ENCODE peak calls at places on chromosome 16, in five cellular contexts. One of them, this sample, is unnamed.
A peak's percentile ranks its signal among the peaks of the same experiment; 100 is the strongest.

GRCh38 chr16:11682655-11683096 is 14.4 kb downstream of the SNN start:
- DNase-seq in HFFc6: peak; percentile 89
- DNase-seq in SHP77 treated with DMSO at 0.1 percent for 48 hours: no peak
- DNase-seq in RWPE1: peak; percentile 61
- DNase-seq in stimulated activated CD4-positive, alpha-beta T cell treated with anti-CD3 and anti-CD28 coated beads, Interleukin-4, amount 100 ng/mL, for 1 hour: no peak
- DNase-seq in this sample: no peak

GRCh38 chr16:4351880-4352279 is 759 bp upstream of the PAM16 start:
- DNase-seq in RWPE1: peak; percentile 53
- DNase-seq in SHP77 treated with DMSO at 0.1 percent for 48 hours: no peak
- DNase-seq in HFFc6: peak; percentile 47
- DNase-seq in stimulated activated CD4-positive, alpha-beta T cell treated with anti-CD3 and anti-CD28 coated beads, Interleukin-4, amount 100 ng/mL, for 1 hour: no peak
- DNase-seq in this sample: no peak

GRCh38 chr16:65622161-65622560 is 500.3 kb upstream of the CDH11 start:
- DNase-seq in HFFc6: no peak
- DNase-seq in RWPE1: no peak
- DNase-seq in SHP77 treated with DMSO at 0.1 percent for 48 hours: no peak
- DNase-seq in stimulated activated CD4-positive, alpha-beta T cell treated with anti-CD3 and anti-CD28 coated beads, Interleukin-4, amount 100 ng/mL, for 1 hour: no peak
- DNase-seq in this sample: no peak

GRCh38 chr16:29779474-29779873 is 1.4 kb downstream of the ZG16 start:
- DNase-seq in RWPE1: peak; percentile 52
- DNase-seq in SHP77 treated with DMSO at 0.1 percent for 48 hours: no peak
- DNase-seq in stimulated activated CD4-positive, alpha-beta T cell treated with anti-CD3 and anti-CD28 coated beads, Interleukin-4, amount 100 ng/mL, for 1 hour: no peak
- DNase-seq in HFFc6: no peak
- DNase-seq in this sample: no peak

GRCh38 chr16:4375717-4376116 is 4.1 kb downstream of the VASN start:
- DNase-seq in stimulated activated CD4-positive, alpha-beta T cell treated with anti-CD3 and anti-CD28 coated beads, Interleukin-4, amount 100 ng/mL, for 1 hour: no peak
- DNase-seq in RWPE1: no peak
- DNase-seq in SHP77 treated with DMSO at 0.1 percent for 48 hours: no peak
- DNase-seq in HFFc6: peak; percentile 68
- DNase-seq in this sample: no peak

GRCh38 chr16:84672276-84673202 is 24.2 kb downstream of the KLHL36 start:
- DNase-seq in stimulated activated CD4-positive, alpha-beta T cell treated with anti-CD3 and anti-CD28 coated beads, Interleukin-4, amount 100 ng/mL, for 1 hour: peak; percentile 86
- DNase-seq in HFFc6: peak; percentile 55
- DNase-seq in SHP77 treated with DMSO at 0.1 percent for 48 hours: peak; percentile 12
- DNase-seq in RWPE1: peak; percentile 64
- DNase-seq in this sample: no peak

GRCh38 chr16:56629531-56629930 is 2.9 kb upstream of the MT1M start:
- DNase-seq in stimulated activated CD4-positive, alpha-beta T cell treated with anti-CD3 and anti-CD28 coated beads, Interleukin-4, amount 100 ng/mL, for 1 hour: no peak
- DNase-seq in SHP77 treated with DMSO at 0.1 percent for 48 hours: no peak
- DNase-seq in HFFc6: no peak
- DNase-seq in RWPE1: no peak
- DNase-seq in this sample: no peak

GRCh38 chr16:5020551-5020950 is 13.2 kb downstream of the NAGPA start:
- DNase-seq in HFFc6: no peak
- DNase-seq in RWPE1: no peak
- DNase-seq in stimulated activated CD4-positive, alpha-beta T cell treated with anti-CD3 and anti-CD28 coated beads, Interleukin-4, amount 100 ng/mL, for 1 hour: no peak
- DNase-seq in SHP77 treated with DMSO at 0.1 percent for 48 hours: no peak
- DNase-seq in this sample: no peak

GRCh38 chr16:67419931-67420330 is 3.7 kb upstream of the ZDHHC1 start:
- DNase-seq in HFFc6: no peak
- DNase-seq in stimulated activated CD4-positive, alpha-beta T cell treated with anti-CD3 and anti-CD28 coated beads, Interleukin-4, amount 100 ng/mL, for 1 hour: no peak
- DNase-seq in SHP77 treated with DMSO at 0.1 percent for 48 hours: no peak
- DNase-seq in RWPE1: no peak
- DNase-seq in this sample: no peak

GRCh38 chr16:56888806-56889205 is 23.8 kb downstream of the SLC12A3 start:
- DNase-seq in SHP77 treated with DMSO at 0.1 percent for 48 hours: no peak
- DNase-seq in RWPE1: no peak
- DNase-seq in stimulated activated CD4-positive, alpha-beta T cell treated with anti-CD3 and anti-CD28 coated beads, Interleukin-4, amount 100 ng/mL, for 1 hour: no peak
- DNase-seq in HFFc6: no peak
- DNase-seq in this sample: peak; percentile 15

GRCh38 chr16:14579266-14579665 is 50.8 kb downstream of the PARN start:
- DNase-seq in HFFc6: no peak
- DNase-seq in SHP77 treated with DMSO at 0.1 percent for 48 hours: no peak
- DNase-seq in RWPE1: no peak
- DNase-seq in stimulated activated CD4-positive, alpha-beta T cell treated with anti-CD3 and anti-CD28 coated beads, Interleukin-4, amount 100 ng/mL, for 1 hour: no peak
- DNase-seq in this sample: no peak

GRCh38 chr16:29962344-29962994 is 590 bp downstream of the TMEM219 start:
- DNase-seq in stimulated activated CD4-positive, alpha-beta T cell treated with anti-CD3 and anti-CD28 coated beads, Interleukin-4, amount 100 ng/mL, for 1 hour: no peak
- DNase-seq in HFFc6: peak; percentile 7
- DNase-seq in SHP77 treated with DMSO at 0.1 percent for 48 hours: no peak
- DNase-seq in RWPE1: peak; percentile 19
- DNase-seq in this sample: no peak

GRCh38 chr16:61014869-61015268 is 1021.4 kb downstream of the CDH8 start:
- DNase-seq in RWPE1: no peak
- DNase-seq in stimulated activated CD4-positive, alpha-beta T cell treated with anti-CD3 and anti-CD28 coated beads, Interleukin-4, amount 100 ng/mL, for 1 hour: no peak
- DNase-seq in HFFc6: no peak
- DNase-seq in SHP77 treated with DMSO at 0.1 percent for 48 hours: no peak
- DNase-seq in this sample: no peak

GRCh38 chr16:85169333-85170065 is 57.2 kb upstream of the CIBAR2 start:
- DNase-seq in stimulated activated CD4-positive, alpha-beta T cell treated with anti-CD3 and anti-CD28 coated beads, Interleukin-4, amount 100 ng/mL, for 1 hour: no peak
- DNase-seq in RWPE1: peak; percentile 15
- DNase-seq in HFFc6: peak; percentile 12
- DNase-seq in SHP77 treated with DMSO at 0.1 percent for 48 hours: no peak
- DNase-seq in this sample: no peak

GRCh38 chr16:4935231-4935855 is 1.6 kb downstream of the PPL start:
- DNase-seq in HFFc6: peak; percentile 20
- DNase-seq in RWPE1: peak; percentile 46
- DNase-seq in SHP77 treated with DMSO at 0.1 percent for 48 hours: no peak
- DNase-seq in stimulated activated CD4-positive, alpha-beta T cell treated with anti-CD3 and anti-CD28 coated beads, Interleukin-4, amount 100 ng/mL, for 1 hour: no peak
- DNase-seq in this sample: no peak

GRCh38 chr16:88831838-88832237 is 20.1 kb upstream of the APRT start:
- DNase-seq in stimulated activated CD4-positive, alpha-beta T cell treated with anti-CD3 and anti-CD28 coated beads, Interleukin-4, amount 100 ng/mL, for 1 hour: no peak
- DNase-seq in RWPE1: peak; percentile 65
- DNase-seq in SHP77 treated with DMSO at 0.1 percent for 48 hours: no peak
- DNase-seq in HFFc6: peak; percentile 8
- DNase-seq in this sample: no peak

GRCh38 chr16:57003439-57004386 is 14.4 kb downstream of the NLRC5 start:
- DNase-seq in RWPE1: no peak
- DNase-seq in HFFc6: no peak
- DNase-seq in SHP77 treated with DMSO at 0.1 percent for 48 hours: no peak
- DNase-seq in stimulated activated CD4-positive, alpha-beta T cell treated with anti-CD3 and anti-CD28 coated beads, Interleukin-4, amount 100 ng/mL, for 1 hour: no peak
- DNase-seq in this sample: no peak

GRCh38 chr16:86308514-86308913 is 201.8 kb upstream of the FOXF1 start:
- DNase-seq in SHP77 treated with DMSO at 0.1 percent for 48 hours: no peak
- DNase-seq in stimulated activated CD4-positive, alpha-beta T cell treated with anti-CD3 and anti-CD28 coated beads, Interleukin-4, amount 100 ng/mL, for 1 hour: no peak
- DNase-seq in HFFc6: no peak
- DNase-seq in RWPE1: no peak
- DNase-seq in this sample: no peak

GRCh38 chr16:787978-788398 is at the start of gene RPUSD1:
- DNase-seq in stimulated activated CD4-positive, alpha-beta T cell treated with anti-CD3 and anti-CD28 coated beads, Interleukin-4, amount 100 ng/mL, for 1 hour: peak; percentile 27
- DNase-seq in HFFc6: no peak
- DNase-seq in RWPE1: no peak
- DNase-seq in SHP77 treated with DMSO at 0.1 percent for 48 hours: no peak
- DNase-seq in this sample: no peak

GRCh38 chr16:74448990-74449389 is 27.7 kb upstream of the CLEC18B start:
- DNase-seq in stimulated activated CD4-positive, alpha-beta T cell treated with anti-CD3 and anti-CD28 coated beads, Interleukin-4, amount 100 ng/mL, for 1 hour: no peak
- DNase-seq in RWPE1: peak; percentile 86
- DNase-seq in HFFc6: peak; percentile 94
- DNase-seq in SHP77 treated with DMSO at 0.1 percent for 48 hours: no peak
- DNase-seq in this sample: no peak

GRCh38 chr16:424033-424622 is 1.3 kb upstream of the RAB11FIP3 start:
- DNase-seq in RWPE1: peak; percentile 90
- DNase-seq in HFFc6: peak; percentile 98
- DNase-seq in stimulated activated CD4-positive, alpha-beta T cell treated with anti-CD3 and anti-CD28 coated beads, Interleukin-4, amount 100 ng/mL, for 1 hour: no peak
- DNase-seq in SHP77 treated with DMSO at 0.1 percent for 48 hours: no peak
- DNase-seq in this sample: no peak

GRCh38 chr16:11356573-11357331 is 11.5 kb downstream of the RMI2 start:
- DNase-seq in HFFc6: peak; percentile 36
- DNase-seq in SHP77 treated with DMSO at 0.1 percent for 48 hours: peak; percentile 37
- DNase-seq in stimulated activated CD4-positive, alpha-beta T cell treated with anti-CD3 and anti-CD28 coated beads, Interleukin-4, amount 100 ng/mL, for 1 hour: peak; percentile 65
- DNase-seq in RWPE1: no peak
- DNase-seq in this sample: no peak